ENCODE peak calls at places on chromosomes 1 and 21, in four cellular contexts. G is activated CD4-positive, alpha-beta T cell treated with anti-CD3 and anti-CD28 coated beads, Interleukin-2, amount 50 U/mL, for 4 hours; L is osteocyte; C is occipital lobe. R is an unnamed sample.

GRCh38 chr1:172999349-172999748 is 51.4 kb downstream of the TNFSF18 start:
- DNase-seq in G (no peak), L (no peak), C (no peak), R (no peak)

GRCh38 chr1:47941609-47942237 is 55.5 kb downstream of the TRABD2B start:
- DNase-seq in G (no peak), L (no peak), C (no peak), R (no peak)

GRCh38 chr1:35369922-35370671 is 101.6 kb downstream of the ZMYM4 start:
- DNase-seq in G (no peak), L (no peak), C (peak; percentile 9), R (no peak)

GRCh38 chr1:73564294-73564693 is 633.7 kb downstream of the LRRIQ3 start:
- DNase-seq in G (no peak), L (no peak), C (no peak), R (no peak)

GRCh38 chr1:234495231-234495990 is 16.4 kb upstream of the TARBP1 start:
- DNase-seq in G (no peak), L (no peak), C (no peak), R (no peak)

GRCh38 chr1:10724052-10724494 is 72.4 kb downstream of the CASZ1 start:
- DNase-seq in G (no peak), L (no peak), C (no peak), R (no peak)

GRCh38 chr1:228405979-228406265 is 713 bp downstream of the TRIM11 start:
- DNase-seq in G (no peak), L (no peak), C (no peak), R (no peak)

GRCh38 chr1:237124856-237125462 is 83.0 kb downstream of the RYR2 start:
- DNase-seq in G (no peak), L (no peak), C (no peak), R (no peak)

GRCh38 chr1:3315991-3316943 is 138.2 kb upstream of the ARHGEF16 start:
- DNase-seq in G (no peak), L (no peak), C (no peak), R (no peak)

GRCh38 chr1:66315675-66316074 is 218.3 kb upstream of the SGIP1 start:
- DNase-seq in G (no peak), L (no peak), C (no peak), R (no peak)

GRCh38 chr21:35428927-35429326 is 379.8 kb upstream of the RUNX1 start:
- DNase-seq in G (no peak), L (no peak), C (no peak), R (no peak)

GRCh38 chr1:89894210-89894668 is 73.4 kb downstream of the LRRC8D start:
- DNase-seq in G (no peak), L (no peak), C (no peak), R (no peak)

GRCh38 chr1:41435570-41436178 is 48.8 kb downstream of the EDN2 start:
- DNase-seq in G (no peak), L (no peak), C (no peak), R (no peak)

R was measured in brain pericyte.